ENCODE peak calls at places on chromosomes 11 and 22, in eight cellular contexts. O, K, G, D, Y, Q, W and F are unnamed samples.

GRCh38 chr11:66317766-66318575 is 1.1 kb upstream of the CD248 start:
- DNase-seq in O (no peak), K (peak), G (peak), D (peak), Y (peak), Q (no peak), W (no peak), F (no peak)

GRCh38 chr11:93784935-93785360 is 866 bp downstream of the MED17 start:
- DNase-seq in O (no peak), K (no peak), G (no peak), D (no peak), Y (peak), Q (no peak), W (no peak), F (no peak)

GRCh38 chr22:36277482-36278291 is 24.8 kb downstream of the APOL1 start:
- DNase-seq in O (peak), K (peak), G (peak), D (peak), Y (peak), Q (peak), W (peak), F (peak)

GRCh38 chr11:65442952-65443351 is 20.4 kb downstream of the NEAT1 start:
- DNase-seq in O (no peak), K (no peak), G (no peak), D (no peak), Y (no peak), Q (no peak), W (no peak), F (no peak)

GRCh38 chr11:102467080-102467708 is 14.6 kb upstream of the TMEM123 start:
- DNase-seq in O (no peak), K (no peak), G (no peak), D (no peak), Y (no peak), Q (no peak), W (no peak), F (no peak)

GRCh38 chr22:17086750-17087149 is 1.9 kb downstream of the IL17RA start:
- DNase-seq in O (no peak), K (no peak), G (no peak), D (no peak), Y (no peak), Q (no peak), W (no peak), F (no peak)

GRCh38 chr11:30741039-30741550 is 154.9 kb upstream of the MPPED2 start:
- DNase-seq in O (no peak), K (no peak), G (no peak), D (no peak), Y (no peak), Q (no peak), W (no peak), F (peak)

GRCh38 chr11:131658952-131659351 is 288.5 kb downstream of the NTM start:
- DNase-seq in O (no peak), K (no peak), G (no peak), D (no peak), Y (no peak), Q (no peak), W (no peak), F (no peak)